ENCODE peak calls at places on chromosomes 1 and 21, in ten cellular contexts. One of them, this sample, is unnamed.

GRCh38 chr1:60560701-60561100 is 487.1 kb upstream of the C1orf87 start:
- DNase-seq in activated B cell treated with CpG ODN at 0.5 μM for 24 hours: no peak
- DNase-seq in K562: no peak
- DNase-seq in fibroblast of lung: peak
- DNase-seq in glutamatergic neuron: no peak
- DNase-seq in endodermal cell: no peak
- DNase-seq in AG09319: no peak
- DNase-seq in GM10248: no peak
- DNase-seq in AG09309: no peak
- DNase-seq in AG04450: no peak
- DNase-seq in this sample: no peak

GRCh38 chr1:173527151-173527826 is 50.2 kb downstream of the PRDX6 start:
- DNase-seq in activated B cell treated with CpG ODN at 0.5 μM for 24 hours: no peak
- DNase-seq in K562: no peak
- DNase-seq in fibroblast of lung: no peak
- DNase-seq in glutamatergic neuron: no peak
- DNase-seq in endodermal cell: no peak
- DNase-seq in AG09319: no peak
- DNase-seq in GM10248: no peak
- DNase-seq in AG09309: no peak
- DNase-seq in AG04450: no peak
- DNase-seq in this sample: no peak

GRCh38 chr1:103435443-103435842 is 90.1 kb upstream of the RNPC3 start:
- DNase-seq in activated B cell treated with CpG ODN at 0.5 μM for 24 hours: no peak
- DNase-seq in K562: no peak
- DNase-seq in fibroblast of lung: no peak
- DNase-seq in glutamatergic neuron: no peak
- DNase-seq in endodermal cell: no peak
- DNase-seq in AG09319: no peak
- DNase-seq in GM10248: no peak
- DNase-seq in AG09309: no peak
- DNase-seq in AG04450: no peak
- DNase-seq in this sample: no peak

GRCh38 chr1:3593745-3594144 is 17.6 kb downstream of the MEGF6 start:
- DNase-seq in activated B cell treated with CpG ODN at 0.5 μM for 24 hours: no peak
- DNase-seq in K562: no peak
- DNase-seq in fibroblast of lung: no peak
- DNase-seq in glutamatergic neuron: no peak
- DNase-seq in endodermal cell: no peak
- DNase-seq in AG09319: no peak
- DNase-seq in GM10248: no peak
- DNase-seq in AG09309: no peak
- DNase-seq in AG04450: no peak
- DNase-seq in this sample: no peak

GRCh38 chr1:27575861-27576331 is 28.0 kb downstream of the AHDC1 start:
- DNase-seq in activated B cell treated with CpG ODN at 0.5 μM for 24 hours: peak
- DNase-seq in K562: peak
- DNase-seq in fibroblast of lung: peak
- DNase-seq in glutamatergic neuron: no peak
- DNase-seq in endodermal cell: peak
- DNase-seq in AG09319: no peak
- DNase-seq in GM10248: peak
- DNase-seq in AG09309: no peak
- DNase-seq in AG04450: no peak
- DNase-seq in this sample: peak

GRCh38 chr1:59214764-59215208 is 82.1 kb upstream of the FGGY start:
- DNase-seq in activated B cell treated with CpG ODN at 0.5 μM for 24 hours: no peak
- DNase-seq in K562: no peak
- DNase-seq in fibroblast of lung: peak
- DNase-seq in glutamatergic neuron: peak
- DNase-seq in endodermal cell: no peak
- DNase-seq in AG09319: no peak
- DNase-seq in GM10248: no peak
- DNase-seq in AG09309: no peak
- DNase-seq in AG04450: peak
- DNase-seq in this sample: no peak

GRCh38 chr1:49240709-49241221 is 464.1 kb upstream of the BEND5 start:
- DNase-seq in activated B cell treated with CpG ODN at 0.5 μM for 24 hours: no peak
- DNase-seq in K562: no peak
- DNase-seq in fibroblast of lung: no peak
- DNase-seq in glutamatergic neuron: no peak
- DNase-seq in endodermal cell: no peak
- DNase-seq in AG09319: no peak
- DNase-seq in GM10248: no peak
- DNase-seq in AG09309: no peak
- DNase-seq in AG04450: no peak
- DNase-seq in this sample: no peak

GRCh38 chr1:19435851-19436465 is 49.4 kb downstream of the CAPZB start:
- DNase-seq in activated B cell treated with CpG ODN at 0.5 μM for 24 hours: no peak
- DNase-seq in K562: no peak
- DNase-seq in fibroblast of lung: peak
- DNase-seq in glutamatergic neuron: no peak
- DNase-seq in endodermal cell: no peak
- DNase-seq in AG09319: no peak
- DNase-seq in GM10248: no peak
- DNase-seq in AG09309: peak
- DNase-seq in AG04450: no peak
- DNase-seq in this sample: no peak

DNA sequence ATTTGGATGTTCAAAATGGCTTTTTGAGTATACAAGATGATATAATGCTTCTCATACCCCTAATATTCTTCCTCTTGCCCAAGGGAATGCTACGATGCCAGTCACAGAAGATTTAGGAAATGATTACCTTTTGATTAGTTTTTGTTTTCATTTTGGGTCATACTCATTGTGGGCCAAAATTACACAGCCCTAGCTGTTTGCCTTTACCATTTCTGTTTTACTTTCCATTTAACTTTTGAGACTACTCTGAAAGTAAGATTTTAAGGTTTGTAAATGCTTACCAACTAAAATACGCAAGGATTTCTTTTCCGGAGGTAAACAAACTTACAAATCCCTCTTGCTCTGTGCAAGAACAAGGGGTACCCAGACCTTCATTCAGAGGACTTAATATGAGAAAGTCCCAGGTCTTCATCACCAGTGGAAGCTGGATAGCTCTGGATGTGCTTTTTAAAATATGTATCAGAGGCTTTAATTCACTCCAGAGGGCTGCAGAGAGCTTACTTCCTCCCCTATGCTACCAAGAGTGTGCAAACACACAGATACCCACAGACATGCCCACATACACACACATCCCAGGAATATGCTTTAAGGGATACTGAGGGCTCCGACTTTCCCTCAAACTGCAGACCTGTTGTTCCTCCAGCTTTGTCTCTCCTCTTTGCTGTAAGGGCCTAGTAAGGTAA is 631.4 kb downstream of the SMYD3 start:
- DNase-seq in activated B cell treated with CpG ODN at 0.5 μM for 24 hours: no peak
- DNase-seq in K562: no peak
- DNase-seq in fibroblast of lung: peak
- DNase-seq in glutamatergic neuron: no peak
- DNase-seq in endodermal cell: no peak
- DNase-seq in AG09319: no peak
- DNase-seq in GM10248: no peak
- DNase-seq in AG09309: no peak
- DNase-seq in AG04450: no peak
- DNase-seq in this sample: no peak
- TF ChIP-seq CTCF in activated B cell treated with CpG ODN at 0.5 μM for 24 hours: no peak
- TF ChIP-seq CTCF in K562: no peak
- TF ChIP-seq CTCF in fibroblast of lung: peak
- TF ChIP-seq CTCF in glutamatergic neuron: no peak
- TF ChIP-seq CTCF in endodermal cell: no peak
- TF ChIP-seq CTCF in AG09319: no peak
- TF ChIP-seq CTCF in GM10248: no peak
- TF ChIP-seq CTCF in AG09309: no peak
- TF ChIP-seq CTCF in AG04450: no peak
- TF ChIP-seq CTCF in this sample: no peak

GRCh38 chr1:152145789-152146188 is 13.2 kb downstream of the RPTN start:
- DNase-seq in activated B cell treated with CpG ODN at 0.5 μM for 24 hours: no peak
- DNase-seq in K562: no peak
- DNase-seq in fibroblast of lung: no peak
- DNase-seq in glutamatergic neuron: no peak
- DNase-seq in endodermal cell: no peak
- DNase-seq in AG09319: no peak
- DNase-seq in GM10248: no peak
- DNase-seq in AG09309: no peak
- DNase-seq in AG04450: no peak
- DNase-seq in this sample: no peak

GRCh38 chr1:152148051-152148450 is 11.0 kb downstream of the RPTN start:
- DNase-seq in activated B cell treated with CpG ODN at 0.5 μM for 24 hours: no peak
- DNase-seq in K562: no peak
- DNase-seq in fibroblast of lung: no peak
- DNase-seq in glutamatergic neuron: peak
- DNase-seq in endodermal cell: no peak
- DNase-seq in AG09319: no peak
- DNase-seq in GM10248: no peak
- DNase-seq in AG09309: no peak
- DNase-seq in AG04450: no peak
- DNase-seq in this sample: no peak

GRCh38 chr1:152141971-152142584 is 16.9 kb downstream of the RPTN start:
- DNase-seq in activated B cell treated with CpG ODN at 0.5 μM for 24 hours: no peak
- DNase-seq in K562: peak
- DNase-seq in fibroblast of lung: peak
- DNase-seq in glutamatergic neuron: peak
- DNase-seq in endodermal cell: peak
- DNase-seq in AG09319: peak
- DNase-seq in GM10248: peak
- DNase-seq in AG09309: peak
- DNase-seq in AG04450: no peak
- DNase-seq in this sample: peak

GRCh38 chr1:152148991-152149390 is 10.0 kb downstream of the RPTN start:
- DNase-seq in activated B cell treated with CpG ODN at 0.5 μM for 24 hours: no peak
- DNase-seq in K562: no peak
- DNase-seq in fibroblast of lung: peak
- DNase-seq in glutamatergic neuron: no peak
- DNase-seq in endodermal cell: no peak
- DNase-seq in AG09319: no peak
- DNase-seq in GM10248: no peak
- DNase-seq in AG09309: no peak
- DNase-seq in AG04450: no peak
- DNase-seq in this sample: no peak

GRCh38 chr1:152143147-152143845 is 15.7 kb downstream of the RPTN start:
- DNase-seq in activated B cell treated with CpG ODN at 0.5 μM for 24 hours: no peak
- DNase-seq in K562: no peak
- DNase-seq in fibroblast of lung: no peak
- DNase-seq in glutamatergic neuron: no peak
- DNase-seq in endodermal cell: no peak
- DNase-seq in AG09319: no peak
- DNase-seq in GM10248: no peak
- DNase-seq in AG09309: no peak
- DNase-seq in AG04450: no peak
- DNase-seq in this sample: peak
- TF ChIP-seq CTCF in activated B cell treated with CpG ODN at 0.5 μM for 24 hours: no peak
- TF ChIP-seq CTCF in K562: no peak
- TF ChIP-seq CTCF in fibroblast of lung: no peak
- TF ChIP-seq CTCF in glutamatergic neuron: no peak
- TF ChIP-seq CTCF in endodermal cell: no peak
- TF ChIP-seq CTCF in AG09319: no peak
- TF ChIP-seq CTCF in GM10248: no peak
- TF ChIP-seq CTCF in AG09309: no peak
- TF ChIP-seq CTCF in AG04450: no peak
- TF ChIP-seq CTCF in this sample: no peak

DNA sequence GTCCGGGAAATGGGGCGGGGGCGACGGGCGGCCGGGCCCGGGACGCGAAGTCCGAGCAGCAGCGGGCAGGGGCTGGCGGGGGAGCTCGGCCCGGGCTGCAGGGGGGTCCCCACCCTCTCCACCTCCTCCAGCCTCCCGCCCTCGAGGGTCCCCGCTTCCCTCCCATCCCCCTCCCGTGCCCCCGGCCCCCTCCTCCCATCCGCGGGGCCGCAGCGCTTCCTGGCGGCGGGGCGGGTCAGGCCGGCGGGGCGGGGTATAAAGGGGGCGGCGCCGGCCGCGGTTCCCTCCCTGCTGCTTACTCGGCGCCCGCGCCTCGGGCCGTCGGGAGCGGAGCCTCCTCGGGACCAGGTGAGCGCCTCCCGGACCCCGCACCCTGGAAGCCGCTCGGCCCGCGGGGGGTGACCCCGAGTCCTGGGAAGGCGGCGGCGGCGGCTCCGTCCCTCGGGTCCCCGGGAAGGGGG is at the start of gene COL6A2:
- DNase-seq in activated B cell treated with CpG ODN at 0.5 μM for 24 hours: peak
- DNase-seq in K562: peak
- DNase-seq in fibroblast of lung: peak
- DNase-seq in glutamatergic neuron: peak
- DNase-seq in endodermal cell: peak
- DNase-seq in AG09319: no peak
- DNase-seq in GM10248: peak
- DNase-seq in AG09309: no peak
- DNase-seq in AG04450: no peak
- DNase-seq in this sample: peak
- TF ChIP-seq CTCF in activated B cell treated with CpG ODN at 0.5 μM for 24 hours: no peak
- TF ChIP-seq CTCF in K562: peak
- TF ChIP-seq CTCF in fibroblast of lung: peak
- TF ChIP-seq CTCF in glutamatergic neuron: no peak
- TF ChIP-seq CTCF in endodermal cell: peak
- TF ChIP-seq CTCF in AG09319: peak
- TF ChIP-seq CTCF in GM10248: no peak
- TF ChIP-seq CTCF in AG09309: peak
- TF ChIP-seq CTCF in AG04450: peak
- TF ChIP-seq CTCF in this sample: no peak

GRCh38 chr1:15000671-15001070 is 152.9 kb upstream of the TMEM51 start:
- DNase-seq in activated B cell treated with CpG ODN at 0.5 μM for 24 hours: no peak
- DNase-seq in K562: no peak
- DNase-seq in fibroblast of lung: no peak
- DNase-seq in glutamatergic neuron: no peak
- DNase-seq in endodermal cell: no peak
- DNase-seq in AG09319: no peak
- DNase-seq in GM10248: no peak
- DNase-seq in AG09309: no peak
- DNase-seq in AG04450: no peak
- DNase-seq in this sample: no peak

GRCh38 chr1:15001317-15001900 is 152.1 kb upstream of the TMEM51 start:
- DNase-seq in activated B cell treated with CpG ODN at 0.5 μM for 24 hours: no peak
- DNase-seq in K562: no peak
- DNase-seq in fibroblast of lung: no peak
- DNase-seq in glutamatergic neuron: no peak
- DNase-seq in endodermal cell: no peak
- DNase-seq in AG09319: no peak
- DNase-seq in GM10248: no peak
- DNase-seq in AG09309: no peak
- DNase-seq in AG04450: no peak
- DNase-seq in this sample: no peak

GRCh38 chr1:14997646-14998276 is 155.8 kb upstream of the TMEM51 start:
- DNase-seq in activated B cell treated with CpG ODN at 0.5 μM for 24 hours: no peak
- DNase-seq in K562: no peak
- DNase-seq in fibroblast of lung: no peak
- DNase-seq in glutamatergic neuron: no peak
- DNase-seq in endodermal cell: no peak
- DNase-seq in AG09319: no peak
- DNase-seq in GM10248: no peak
- DNase-seq in AG09309: no peak
- DNase-seq in AG04450: no peak
- DNase-seq in this sample: no peak

GRCh38 chr1:14999441-14999840 is 154.1 kb upstream of the TMEM51 start:
- DNase-seq in activated B cell treated with CpG ODN at 0.5 μM for 24 hours: no peak
- DNase-seq in K562: no peak
- DNase-seq in fibroblast of lung: no peak
- DNase-seq in glutamatergic neuron: no peak
- DNase-seq in endodermal cell: no peak
- DNase-seq in AG09319: no peak
- DNase-seq in GM10248: no peak
- DNase-seq in AG09309: no peak
- DNase-seq in AG04450: no peak
- DNase-seq in this sample: no peak

GRCh38 chr1:15000030-15000429 is 153.5 kb upstream of the TMEM51 start:
- DNase-seq in activated B cell treated with CpG ODN at 0.5 μM for 24 hours: no peak
- DNase-seq in K562: no peak
- DNase-seq in fibroblast of lung: no peak
- DNase-seq in glutamatergic neuron: no peak
- DNase-seq in endodermal cell: no peak
- DNase-seq in AG09319: no peak
- DNase-seq in GM10248: no peak
- DNase-seq in AG09309: no peak
- DNase-seq in AG04450: no peak
- DNase-seq in this sample: no peak
- TF ChIP-seq CTCF in activated B cell treated with CpG ODN at 0.5 μM for 24 hours: no peak
- TF ChIP-seq CTCF in K562: peak
- TF ChIP-seq CTCF in fibroblast of lung: no peak
- TF ChIP-seq CTCF in glutamatergic neuron: no peak
- TF ChIP-seq CTCF in endodermal cell: no peak
- TF ChIP-seq CTCF in AG09319: no peak
- TF ChIP-seq CTCF in GM10248: no peak
- TF ChIP-seq CTCF in AG09309: no peak
- TF ChIP-seq CTCF in AG04450: no peak
- TF ChIP-seq CTCF in this sample: no peak

This sample was measured in GM20000.